ENCODE peak calls at places on chromosomes 2 and 18, in five cellular contexts. C is neural progenitor cell, S is SK-N-SH, J is GM23248, P is PC-3. Y is an unnamed sample. For H3F3A, the result is how much of the 10 kb centered on the place peaks cover.

GRCh38 chr18:12121175-12122095 is 27.8 kb downstream of the ANKRD62 start:
- DNase-seq in C (peak), S (no peak), J (peak), P (peak), Y (no peak)

GRCh38 chr2:80374105-80374504 is 69.6 kb upstream of the LRRTM1 start:
- DNase-seq in C (no peak), J (no peak), S (peak), P (no peak), Y (no peak)

GRCh38 chr18:24514439-24514838 is 54.0 kb downstream of the HRH4 start:
- DNase-seq in J (peak), P (peak), S (peak), C (peak), Y (peak)

GRCh38 chr2:68237976-68238580 is 14.3 kb downstream of the PPP3R1 start:
- DNase-seq in P (no peak), C (no peak), J (peak), S (no peak), Y (no peak)

GRCh38 chr2:168254158-168254935 is 7.0 kb upstream of the STK39 start:
- DNase-seq in P (peak), J (peak), C (no peak), S (peak), Y (no peak)

GRCh38 chr2:143901185-143901842 is 618.6 kb downstream of the ZEB2 start:
- DNase-seq in S (no peak), J (peak), P (peak), C (no peak), Y (no peak)

GRCh38 chr2:199463000-199463692 is 5.4 kb upstream of the SATB2 start:
- DNase-seq in J (peak), P (peak), C (peak), S (peak), Y (peak)

GRCh38 chr2:218995561-218995960 is 2.3 kb upstream of the CRYBA2 start:
- DNase-seq in S (no peak), J (no peak), C (no peak), P (no peak), Y (no peak)

GRCh38 chr2:118013221-118013723 is 598 bp downstream of the CCDC93 start:
- DNase-seq in C (peak), P (peak), J (peak), S (peak), Y (peak)

DNA sequence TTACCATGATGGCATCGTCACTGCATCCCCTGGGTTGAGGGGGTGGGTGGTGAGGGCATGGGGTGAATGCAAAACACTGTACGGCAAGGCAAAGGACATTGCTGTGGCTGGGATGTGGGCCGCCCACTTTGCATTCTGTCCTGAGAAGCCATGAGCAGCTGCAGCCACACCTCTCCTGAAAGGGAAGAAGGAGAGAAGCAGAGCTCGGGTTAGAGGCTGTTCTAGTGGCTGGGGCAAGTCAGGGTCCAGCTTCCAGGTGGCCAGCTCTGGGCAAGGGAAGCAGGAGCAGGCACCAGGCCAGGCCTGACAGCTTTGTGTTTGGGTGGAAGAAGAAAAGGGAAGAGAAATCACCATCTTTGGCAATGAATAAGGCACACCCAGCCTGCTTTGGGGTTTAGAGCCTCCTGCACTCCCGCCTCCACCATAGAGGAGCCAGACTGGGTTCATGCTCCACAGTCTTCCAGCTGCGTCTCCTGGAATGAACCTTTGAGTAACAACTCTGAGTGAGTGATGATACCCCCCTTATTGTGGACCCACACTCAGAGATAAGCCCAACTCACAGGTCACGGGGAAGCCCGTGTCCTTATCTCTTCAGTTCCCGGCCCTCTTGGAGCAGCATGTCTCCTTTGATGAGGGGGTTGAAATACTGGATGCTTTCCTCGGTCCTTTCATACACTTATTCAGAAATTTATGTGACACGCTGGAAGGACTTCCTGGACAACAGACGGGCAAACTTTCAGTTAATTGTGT is 63.5 kb downstream of the INPP4A start:
- DNase-seq in J (no peak), P (no peak), C (no peak), S (no peak), Y (no peak)
- H3F3A ChIP-seq in J (under half), P (under half), C (under half), S (under half), Y (under half)

DNA sequence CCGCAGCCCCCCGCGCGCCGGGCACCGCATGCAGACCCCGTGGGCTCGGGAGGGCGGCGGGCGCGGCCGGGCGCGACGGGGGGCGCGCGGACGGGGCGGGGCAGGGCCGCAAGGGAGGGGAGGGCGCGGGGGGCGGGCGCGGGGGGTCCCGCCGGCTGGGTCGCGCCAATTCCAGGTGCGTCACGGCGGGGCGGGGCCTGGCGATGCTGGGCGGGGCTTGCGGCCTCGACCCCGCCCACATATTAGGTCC is 241 bp downstream of the ING5 start:
- DNase-seq in C (no peak), S (peak), P (peak), J (no peak), Y (no peak)
- H3K4me3 ChIP-seq in C (peak), S (peak), P (peak), J (peak), Y (peak)

GRCh38 chr18:80213173-80213572 is 34.1 kb downstream of the PARD6G start:
- DNase-seq in J (no peak), S (no peak), C (no peak), P (no peak), Y (peak)
- TF ChIP-seq EZH2phosphoT487 in J (no peak), S (no peak), C (no peak), P (no peak), Y (no peak)

GRCh38 chr2:202278944-202279343 is 13.4 kb downstream of the NOP58 start:
- DNase-seq in S (peak), C (peak), P (peak), J (peak), Y (no peak)

DNA sequence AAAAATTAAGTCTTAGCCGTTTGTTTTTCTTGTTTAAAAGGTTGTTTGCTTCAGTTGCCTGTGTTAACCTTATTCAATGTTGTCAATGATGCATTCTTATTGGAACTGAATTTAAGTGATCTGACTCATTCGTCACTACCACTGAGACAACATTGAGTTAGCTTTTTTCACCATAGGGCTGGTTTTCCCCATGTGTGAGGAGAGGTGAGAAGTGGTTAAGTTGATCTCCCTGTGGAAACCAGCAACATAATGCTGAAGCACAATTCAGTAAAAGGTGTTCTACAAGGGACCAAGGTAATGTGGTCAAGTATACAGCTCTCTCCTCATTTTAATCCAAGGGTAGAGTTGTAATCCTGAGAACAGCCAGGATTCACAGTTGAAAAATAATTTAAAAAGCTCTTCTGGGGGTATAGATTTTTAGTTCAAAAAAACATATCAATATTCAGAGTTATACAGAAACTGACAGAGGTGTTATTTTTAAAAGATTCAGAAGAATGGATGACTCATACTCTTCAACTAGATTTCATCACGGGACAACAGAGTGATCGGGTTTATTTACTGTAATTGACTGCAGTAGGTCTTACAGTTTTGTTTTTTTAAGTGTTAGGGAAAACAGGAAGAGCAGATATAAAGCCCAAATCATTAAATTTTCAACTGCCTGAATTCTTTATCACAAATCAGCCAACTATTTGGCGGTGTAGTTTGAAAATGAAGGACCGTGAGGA is 12.6 kb downstream of the NOP58 start:
- DNase-seq in S (no peak), P (peak), C (no peak), J (peak), Y (no peak)
- H3F3A ChIP-seq in S (under half), P (under half), C (under half), J (under half), Y (under half)

DNA sequence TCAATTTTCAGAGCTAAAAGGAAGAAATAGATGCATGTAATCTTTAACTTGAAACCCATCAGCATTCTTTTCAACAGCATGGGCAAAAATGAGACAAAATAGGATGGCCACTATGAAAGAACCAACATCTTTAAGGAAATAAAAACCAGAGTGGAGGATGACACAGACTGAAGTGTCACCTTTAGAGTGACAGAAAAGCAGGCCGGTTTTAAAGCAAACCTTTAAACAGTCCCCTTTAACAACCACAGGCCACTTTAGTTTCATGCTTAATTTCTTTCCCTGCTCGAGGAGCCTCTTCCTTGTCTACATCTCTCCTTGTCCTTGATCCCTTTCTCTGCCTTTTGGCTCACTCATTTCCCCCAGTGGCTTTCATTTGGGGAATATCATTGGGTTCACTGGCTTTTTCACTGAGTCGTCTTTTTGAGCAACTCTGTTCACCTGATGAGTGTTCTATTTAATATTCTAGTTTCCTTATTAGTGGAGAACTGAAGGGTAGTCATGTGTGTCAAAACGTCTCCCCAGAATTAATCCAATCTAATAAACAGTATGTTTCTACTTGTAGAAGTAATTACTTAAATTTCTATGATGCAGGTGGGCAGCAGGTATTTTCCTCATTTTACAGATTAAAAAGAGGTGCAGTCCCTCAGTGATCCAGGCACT is 72.5 kb downstream of the DOCK10 start:
- DNase-seq in C (no peak), J (no peak), P (no peak), S (no peak), Y (no peak)
- H3K4me3 ChIP-seq in C (no peak), J (no peak), P (no peak), S (no peak), Y (peak)

Y was measured in MM.1S.